ENCODE peak calls at places on chromosomes 1 and 21, in ten cellular contexts. D, P, J, Y, W, G, B, I, O and K are unnamed samples.
A peak's percentile ranks its signal among the peaks of the same experiment; 100 is the strongest.

GRCh38 chr1:179826626-179827280 is 50.9 kb downstream of the TOR1AIP2 start:
- DNase-seq in W (no peak), Y (no peak), J (no peak), D (no peak), I (no peak), O (no peak), B (no peak), P (no peak), G (no peak), K (no peak)

GRCh38 chr1:20530901-20531300 is 21.5 kb upstream of the FAM43B start:
- DNase-seq in P (no peak), I (no peak), B (no peak), O (no peak), G (no peak), D (peak; percentile 53), Y (no peak), W (no peak), J (no peak), K (no peak)

GRCh38 chr1:67460648-67461500 is 30.7 kb upstream of the SERBP1 start:
- DNase-seq in W (no peak), Y (no peak), D (no peak), J (no peak), I (no peak), G (no peak), O (no peak), P (peak; percentile 83), B (peak; percentile 32), K (no peak)

GRCh38 chr1:53733975-53734649 is 4.9 kb downstream of the GLIS1 start:
- DNase-seq in Y (peak; percentile 84), W (no peak), B (no peak), P (no peak), G (no peak), I (no peak), D (no peak), O (no peak), J (no peak), K (no peak)

GRCh38 chr1:48177257-48177656 is 45.3 kb upstream of the SLC5A9 start:
- DNase-seq in I (no peak), O (peak; percentile 41), W (no peak), J (no peak), P (no peak), D (no peak), G (peak; percentile 58), Y (no peak), B (no peak), K (no peak)

GRCh38 chr1:1032428-1032827 is 12.5 kb downstream of the AGRN start:
- DNase-seq in J (no peak), B (peak; percentile 61), W (no peak), Y (no peak), G (no peak), I (peak; percentile 57), O (no peak), D (no peak), P (no peak), K (no peak)

GRCh38 chr1:204220217-204220616 is 6.4 kb upstream of the GOLT1A start:
- DNase-seq in P (no peak), B (peak; percentile 18), D (no peak), W (no peak), G (no peak), J (no peak), Y (no peak), I (no peak), O (no peak), K (no peak)

GRCh38 chr1:19688041-19688842 is 23.6 kb downstream of the HTR6 start:
- DNase-seq in B (no peak), D (no peak), G (no peak), P (no peak), Y (no peak), I (no peak), J (no peak), W (no peak), O (no peak), K (no peak)

GRCh38 chr1:41670558-41670957 is 186.1 kb upstream of the EDN2 start:
- DNase-seq in G (no peak), J (no peak), O (no peak), Y (peak; percentile 87), D (peak; percentile 11), I (no peak), B (no peak), P (no peak), W (no peak), K (no peak)

GRCh38 chr1:220922951-220923350 is 43.7 kb downstream of the HLX start:
- DNase-seq in O (no peak), I (no peak), P (no peak), B (no peak), W (no peak), D (no peak), J (no peak), Y (no peak), G (no peak), K (peak; percentile 17)

GRCh38 chr21:16343776-16344175 is 614.0 kb downstream of the USP25 start:
- DNase-seq in Y (no peak), B (no peak), D (no peak), G (no peak), P (no peak), W (no peak), O (no peak), J (no peak), I (no peak), K (no peak)

GRCh38 chr1:206686486-206687249 is 2.0 kb downstream of the MAPKAPK2 start:
- DNase-seq in J (no peak), P (no peak), O (no peak), B (no peak), D (no peak), G (no peak), I (no peak), W (no peak), Y (no peak), K (no peak)

GRCh38 chr1:206687251-206687914 is 2.7 kb downstream of the MAPKAPK2 start:
- DNase-seq in Y (no peak), D (no peak), O (no peak), B (no peak), I (no peak), G (no peak), W (no peak), J (no peak), P (no peak), K (no peak)

GRCh38 chr1:206685749-206686485 is 1.2 kb downstream of the MAPKAPK2 start:
- DNase-seq in I (peak; percentile 53), D (peak; percentile 38), Y (peak; percentile 80), G (peak; percentile 68), B (peak; percentile 60), W (peak; percentile 85), J (peak; percentile 59), P (peak; percentile 73), O (peak; percentile 74), K (no peak)

GRCh38 chr1:206690516-206690915 is 5.8 kb downstream of the MAPKAPK2 start:
- DNase-seq in D (no peak), G (no peak), Y (no peak), P (peak; percentile 93), O (peak; percentile 81), J (no peak), I (no peak), W (peak; percentile 82), B (peak; percentile 71), K (no peak)

GRCh38 chr1:206687915-206688442 is 3.3 kb downstream of the MAPKAPK2 start:
- DNase-seq in G (no peak), J (no peak), W (peak; percentile 58), I (no peak), O (no peak), B (no peak), D (no peak), P (peak; percentile 41), Y (peak; percentile 67), K (no peak)
- H3K4me3 ChIP-seq in G (no peak overlapping the region), J (no peak overlapping the region), W (peak overlapping the region; percentile 82), I (no peak overlapping the region), O (no peak overlapping the region), B (no peak overlapping the region), D (no peak overlapping the region), P (peak overlapping the region; percentile 64), Y (no peak overlapping the region), K (no peak overlapping the region)

GRCh38 chr1:71921197-71921596 is 361.1 kb downstream of the NEGR1 start:
- DNase-seq in Y (no peak), W (no peak), P (no peak), D (no peak), I (no peak), G (no peak), J (no peak), B (no peak), O (no peak), K (no peak)

GRCh38 chr1:71919812-71920509 is 362.4 kb downstream of the NEGR1 start:
- DNase-seq in B (no peak), W (no peak), J (no peak), D (no peak), I (no peak), O (no peak), G (no peak), Y (no peak), P (no peak), K (no peak)

GRCh38 chr1:71916894-71917293 is 365.4 kb downstream of the NEGR1 start:
- DNase-seq in D (no peak), P (no peak), G (no peak), B (no peak), J (no peak), I (no peak), W (no peak), O (no peak), Y (no peak), K (no peak)

GRCh38 chr1:71918630-71919029 is 363.7 kb downstream of the NEGR1 start:
- DNase-seq in B (no peak), Y (peak; percentile 3), J (no peak), D (no peak), G (no peak), I (no peak), P (no peak), O (no peak), W (no peak), K (no peak)

GRCh38 chr1:71921935-71922559 is 360.3 kb downstream of the NEGR1 start:
- DNase-seq in J (no peak), Y (no peak), W (no peak), I (no peak), D (no peak), B (no peak), G (no peak), P (no peak), O (no peak), K (no peak)
- TF ChIP-seq CTCF in J (no peak), Y (no peak), W (no peak), I (no peak), D (no peak), B (no peak), G (no peak), P (no peak), O (no peak), K (no peak)

DNA sequence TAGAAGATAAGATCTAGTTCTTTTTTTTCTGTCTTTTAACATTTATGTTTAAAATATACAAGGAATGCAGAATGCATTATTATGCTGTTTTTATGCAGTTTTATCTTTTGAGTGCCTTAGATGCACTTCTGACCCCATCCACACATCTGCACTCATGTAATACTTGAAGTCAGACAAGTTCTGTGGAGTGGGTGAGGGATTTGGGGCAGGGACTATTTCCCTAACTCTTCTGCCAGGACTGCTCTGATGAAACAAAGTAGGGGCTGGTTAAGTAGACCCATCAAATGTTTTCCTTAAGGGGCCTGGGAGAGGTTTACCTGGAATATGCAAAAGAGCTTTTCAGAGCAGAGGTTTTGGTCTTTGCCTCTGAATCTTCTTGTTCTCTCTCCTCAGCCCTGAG is 11.4 kb downstream of the TRNAU1AP start:
- DNase-seq in O (no peak), J (no peak), W (no peak), Y (no peak), G (no peak), I (no peak), D (no peak), B (no peak), P (no peak), K (no peak)
- TF ChIP-seq POLR2A in O (no peak), J (no peak), W (no peak), Y (no peak), G (no peak), I (no peak), D (no peak), B (no peak), P (no peak), K (no peak)

GRCh38 chr1:213492161-213493041 is 441.4 kb downstream of the RPS6KC1 start:
- DNase-seq in B (no peak), W (no peak), I (no peak), J (no peak), P (no peak), O (no peak), D (no peak), G (no peak), Y (no peak), K (peak; percentile 91)
- H3K4me3 ChIP-seq in B (no peak overlapping the region), W (no peak overlapping the region), I (no peak overlapping the region), J (no peak overlapping the region), P (no peak overlapping the region), O (no peak overlapping the region), D (no peak overlapping the region), G (no peak overlapping the region), Y (no peak overlapping the region), K (no peak overlapping the region)